ENCODE peak calls at places on chromosomes 7 and 10, in ten cellular contexts. E is M059J; S is effector memory CD4-positive, alpha-beta T cell; X is mucosa of gallbladder; W is posterior cingulate gyrus; H is NAMALWA; Z is stomach; B is dorsolateral prefrontal cortex; A is CD4-positive, alpha-beta T cell; Q is LHCN-M2. R is an unnamed sample.

GRCh38 chr7:139661875-139662274 is 115.9 kb downstream of the HIPK2 start:
- DNase-seq in E (no peak), S (no peak), X (no peak), W (no peak), H (no peak), Z (no peak), B (no peak), A (no peak), Q (no peak), R (no peak)

GRCh38 chr10:27197980-27198645 is 42.5 kb downstream of the ACBD5 start:
- DNase-seq in E (no peak), S (no peak), X (no peak), W (no peak), H (no peak), Z (no peak), B (no peak), A (no peak), Q (no peak), R (no peak)

GRCh38 chr10:38118072-38118807 is 24.1 kb downstream of the ZNF37A start:
- DNase-seq in E (no peak), S (no peak), X (no peak), W (no peak), H (no peak), Z (no peak), B (no peak), A (no peak), Q (peak), R (no peak)

GRCh38 chr10:92593553-92594046 is 670 bp downstream of the KIF11 start:
- DNase-seq in E (no peak), S (no peak), X (no peak), W (no peak), H (no peak), Z (no peak), B (no peak), A (no peak), Q (no peak), R (no peak)

GRCh38 chr10:61592581-61592980 is 70.1 kb upstream of the CABCOCO1 start:
- DNase-seq in E (peak), S (no peak), X (no peak), W (no peak), H (peak), Z (peak), B (no peak), A (no peak), Q (peak), R (peak)

GRCh38 chr10:72831696-72832355 is 61.7 kb upstream of the OIT3 start:
- DNase-seq in E (no peak), S (no peak), X (no peak), W (no peak), H (no peak), Z (no peak), B (no peak), A (no peak), Q (no peak), R (no peak)

GRCh38 chr10:1020966-1021365 is 4.7 kb downstream of the IDI2 start:
- DNase-seq in E (no peak), S (no peak), X (no peak), W (no peak), H (no peak), Z (no peak), B (no peak), A (no peak), Q (no peak), R (no peak)

GRCh38 chr10:72834183-72834825 is 59.2 kb upstream of the OIT3 start:
- DNase-seq in E (peak), S (no peak), X (peak), W (no peak), H (peak), Z (peak), B (peak), A (peak), Q (peak), R (peak)

GRCh38 chr10:48496831-48497792 is 107.8 kb downstream of the ARHGAP22 start:
- DNase-seq in E (peak), S (no peak), X (no peak), W (peak), H (no peak), Z (peak), B (peak), A (no peak), Q (peak), R (peak)

GRCh38 chr7:81769891-81770818 is at the start of gene HGF:
- DNase-seq in E (peak), S (no peak), X (peak), W (peak), H (no peak), Z (peak), B (peak), A (no peak), Q (peak), R (no peak)

GRCh38 chr7:51246258-51247245 is 70.1 kb downstream of the COBL start:
- DNase-seq in E (no peak), S (no peak), X (no peak), W (peak), H (no peak), Z (no peak), B (peak), A (no peak), Q (no peak), R (no peak)

GRCh38 chr7:14219125-14219524 is 229.7 kb upstream of the ETV1 start:
- DNase-seq in E (no peak), S (no peak), X (no peak), W (no peak), H (no peak), Z (no peak), B (no peak), A (no peak), Q (no peak), R (no peak)

GRCh38 chr10:133439517-133440461 is 14.0 kb upstream of the SCART1 start:
- DNase-seq in E (no peak), S (no peak), X (peak), W (peak), H (no peak), Z (no peak), B (peak), A (no peak), Q (no peak), R (no peak)

GRCh38 chr7:18210382-18210781 is 182.7 kb upstream of the PRPS1L1 start:
- DNase-seq in E (no peak), S (no peak), X (no peak), W (no peak), H (no peak), Z (no peak), B (no peak), A (no peak), Q (no peak), R (no peak)

GRCh38 chr10:84706875-84707274 is 378.5 kb downstream of the CCSER2 start:
- DNase-seq in E (peak), S (no peak), X (peak), W (no peak), H (no peak), Z (no peak), B (no peak), A (no peak), Q (no peak), R (no peak)

GRCh38 chr10:91242940-91243339 is 22.5 kb downstream of the PCGF5 start:
- DNase-seq in E (no peak), S (no peak), X (no peak), W (no peak), H (no peak), Z (no peak), B (no peak), A (no peak), Q (no peak), R (no peak)

GRCh38 chr10:22894714-22895113 is 33.1 kb upstream of the ARMC3 start:
- DNase-seq in E (peak), S (no peak), X (no peak), W (no peak), H (no peak), Z (no peak), B (no peak), A (no peak), Q (no peak), R (no peak)

GRCh38 chr7:23471090-23471859 is 984 bp upstream of the IGF2BP3 start:
- DNase-seq in E (peak), S (no peak), X (no peak), W (no peak), H (peak), Z (no peak), B (no peak), A (no peak), Q (peak), R (peak)

GRCh38 chr7:157458254-157458633 is 121.4 kb downstream of the DNAJB6 start:
- DNase-seq in E (no peak), S (no peak), X (no peak), W (peak), H (no peak), Z (peak), B (no peak), A (no peak), Q (no peak), R (no peak)

R was measured in Caco-2.